ENCODE peak calls at places on chromosomes 12 and 14, in six cellular contexts. One of them, this sample, is unnamed.
A peak's percentile ranks its signal among the peaks of the same experiment; 100 is the strongest.

GRCh38 chr14:23351681-23352505 is 794 bp downstream of the SLC22A17 start:
- DNase-seq in Right ventricle myocardium superior: no peak
- DNase-seq in effector CD4-positive, alpha-beta T cell: no peak
- DNase-seq in ovary: no peak
- DNase-seq in NCI-H1092 treated with DMSO at 0.1 percent for 48 hours: peak; percentile 58
- DNase-seq in adrenal gland: no peak
- DNase-seq in this sample: no peak

GRCh38 chr12:75921687-75922289 is 109.8 kb downstream of the PHLDA1 start:
- DNase-seq in Right ventricle myocardium superior: no peak
- DNase-seq in effector CD4-positive, alpha-beta T cell: no peak
- DNase-seq in ovary: no peak
- DNase-seq in NCI-H1092 treated with DMSO at 0.1 percent for 48 hours: no peak
- DNase-seq in adrenal gland: no peak
- DNase-seq in this sample: no peak

GRCh38 chr12:119780786-119781434 is 96.2 kb downstream of the CIT start:
- DNase-seq in Right ventricle myocardium superior: no peak
- DNase-seq in effector CD4-positive, alpha-beta T cell: no peak
- DNase-seq in ovary: no peak
- DNase-seq in NCI-H1092 treated with DMSO at 0.1 percent for 48 hours: no peak
- DNase-seq in adrenal gland: peak; percentile 68
- DNase-seq in this sample: no peak

GRCh38 chr14:75359098-75359497 is 68.7 kb upstream of the JDP2 start:
- DNase-seq in Right ventricle myocardium superior: no peak
- DNase-seq in effector CD4-positive, alpha-beta T cell: no peak
- DNase-seq in ovary: no peak
- DNase-seq in NCI-H1092 treated with DMSO at 0.1 percent for 48 hours: no peak
- DNase-seq in adrenal gland: no peak
- DNase-seq in this sample: no peak

GRCh38 chr14:32254952-32255679 is 52.0 kb upstream of the RNU6-8 start:
- DNase-seq in Right ventricle myocardium superior: peak; percentile 71
- DNase-seq in effector CD4-positive, alpha-beta T cell: peak; percentile 35
- DNase-seq in ovary: peak; percentile 72
- DNase-seq in NCI-H1092 treated with DMSO at 0.1 percent for 48 hours: peak; percentile 63
- DNase-seq in adrenal gland: peak; percentile 75
- DNase-seq in this sample: peak; percentile 8

GRCh38 chr12:43891856-43892574 is 56.1 kb downstream of the TMEM117 start:
- DNase-seq in Right ventricle myocardium superior: no peak
- DNase-seq in effector CD4-positive, alpha-beta T cell: no peak
- DNase-seq in ovary: no peak
- DNase-seq in NCI-H1092 treated with DMSO at 0.1 percent for 48 hours: no peak
- DNase-seq in adrenal gland: no peak
- DNase-seq in this sample: no peak

GRCh38 chr14:71399057-71399487 is 491.8 kb downstream of the PCNX1 start:
- DNase-seq in Right ventricle myocardium superior: no peak
- DNase-seq in effector CD4-positive, alpha-beta T cell: no peak
- DNase-seq in ovary: no peak
- DNase-seq in NCI-H1092 treated with DMSO at 0.1 percent for 48 hours: no peak
- DNase-seq in adrenal gland: no peak
- DNase-seq in this sample: no peak

GRCh38 chr12:41142376-41142775 is 45.7 kb upstream of the PDZRN4 start:
- DNase-seq in Right ventricle myocardium superior: no peak
- DNase-seq in effector CD4-positive, alpha-beta T cell: no peak
- DNase-seq in ovary: no peak
- DNase-seq in NCI-H1092 treated with DMSO at 0.1 percent for 48 hours: no peak
- DNase-seq in adrenal gland: no peak
- DNase-seq in this sample: no peak

GRCh38 chr14:104434214-104435076 is 145.1 kb upstream of the C14orf180 start:
- DNase-seq in Right ventricle myocardium superior: peak; percentile 32
- DNase-seq in effector CD4-positive, alpha-beta T cell: no peak
- DNase-seq in ovary: no peak
- DNase-seq in NCI-H1092 treated with DMSO at 0.1 percent for 48 hours: no peak
- DNase-seq in adrenal gland: no peak
- DNase-seq in this sample: no peak

GRCh38 chr14:102238131-102238530 is 66.8 kb downstream of the MOK start:
- DNase-seq in Right ventricle myocardium superior: no peak
- DNase-seq in effector CD4-positive, alpha-beta T cell: no peak
- DNase-seq in ovary: no peak
- DNase-seq in NCI-H1092 treated with DMSO at 0.1 percent for 48 hours: no peak
- DNase-seq in adrenal gland: no peak
- DNase-seq in this sample: no peak

GRCh38 chr14:88277205-88277604 is 45.9 kb downstream of the KCNK10 start:
- DNase-seq in Right ventricle myocardium superior: no peak
- DNase-seq in effector CD4-positive, alpha-beta T cell: no peak
- DNase-seq in ovary: no peak
- DNase-seq in NCI-H1092 treated with DMSO at 0.1 percent for 48 hours: no peak
- DNase-seq in adrenal gland: no peak
- DNase-seq in this sample: no peak

GRCh38 chr14:38662781-38663180 is 406.9 kb upstream of the CLEC14A start:
- DNase-seq in Right ventricle myocardium superior: no peak
- DNase-seq in effector CD4-positive, alpha-beta T cell: no peak
- DNase-seq in ovary: no peak
- DNase-seq in NCI-H1092 treated with DMSO at 0.1 percent for 48 hours: peak; percentile 63
- DNase-seq in adrenal gland: no peak
- DNase-seq in this sample: no peak

GRCh38 chr12:17204289-17205054 is 598.5 kb upstream of the LMO3 start:
- DNase-seq in Right ventricle myocardium superior: no peak
- DNase-seq in effector CD4-positive, alpha-beta T cell: no peak
- DNase-seq in ovary: no peak
- DNase-seq in NCI-H1092 treated with DMSO at 0.1 percent for 48 hours: no peak
- DNase-seq in adrenal gland: no peak
- DNase-seq in this sample: no peak

This sample was measured in activated T-helper 9 cell treated with anti-CD3 and anti-CD28 coated beads, Interleukin-2, amount 50 U/mL, for 16 hours.